ENCODE peak calls at places on chromosomes 13 and 19, in nine cellular contexts. P is HFF-Myc, J is transverse colon, V is pancreas, B is cardiac fibroblast, Z is fibroblast of pulmonary artery, Y is astrocyte, R is dorsolateral prefrontal cortex, T is PC-9. D is an unnamed sample.
A peak's percentile ranks its signal among the peaks of the same experiment; 100 is the strongest.

GRCh38 chr19:639251-640155 is at the start of gene FGF22:
- DNase-seq in J (peak; percentile 97), V (peak; percentile 89), P (no peak), Z (peak; percentile 81), T (peak; percentile 72), B (peak; percentile 90), Y (peak; percentile 65), R (peak; percentile 92), D (peak; percentile 96)

GRCh38 chr13:96052655-96053002 is 572 bp downstream of the UGGT2 start:
- DNase-seq in J (no peak), V (no peak), P (no peak), T (peak; percentile 63), Z (peak; percentile 72), B (peak; percentile 60), Y (peak; percentile 70), R (no peak), D (peak; percentile 71)

GRCh38 chr13:66915596-66916185 is 314.4 kb downstream of the PCDH9 start:
- DNase-seq in J (no peak), Z (peak; percentile 61), P (no peak), T (no peak), V (no peak), Y (peak; percentile 54), R (no peak), B (peak; percentile 39), D (peak; percentile 48)

GRCh38 chr19:15934332-15935078 is at the start of gene CYP4F11:
- DNase-seq in Y (no peak), V (peak; percentile 88), B (peak; percentile 5), Z (no peak), R (peak; percentile 35), J (peak; percentile 95), P (no peak), T (peak; percentile 96), D (peak; percentile 50)

GRCh38 chr13:28147489-28147888 is 9.1 kb downstream of the PAN3 start:
- DNase-seq in J (no peak), V (no peak), T (peak; percentile 49), Z (peak; percentile 8), R (no peak), P (no peak), B (no peak), Y (no peak), D (peak; percentile 61)

GRCh38 chr19:39494661-39495060 is 4.1 kb upstream of the DLL3 start:
- DNase-seq in B (no peak), R (no peak), V (no peak), P (no peak), Y (no peak), T (no peak), J (no peak), Z (no peak), D (no peak)

GRCh38 chr13:36904219-36904618 is 15.8 kb downstream of the SMAD9 start:
- DNase-seq in Y (no peak), V (no peak), B (no peak), R (no peak), T (no peak), Z (no peak), J (peak; percentile 27), P (no peak), D (no peak)

GRCh38 chr13:43058836-43059235 is 35.5 kb downstream of the DNAJC15 start:
- DNase-seq in V (no peak), Y (peak; percentile 38), T (no peak), P (no peak), R (no peak), B (peak; percentile 62), J (no peak), Z (peak; percentile 30), D (no peak)

GRCh38 chr19:43633520-43633919 is 6.1 kb downstream of the CADM4 start:
- DNase-seq in Y (no peak), P (no peak), R (no peak), T (no peak), J (no peak), V (no peak), B (no peak), Z (no peak), D (no peak)

GRCh38 chr19:43636121-43636683 is 3.4 kb downstream of the CADM4 start:
- DNase-seq in T (no peak), Z (no peak), P (no peak), Y (peak; percentile 27), R (no peak), B (no peak), V (no peak), J (no peak), D (no peak)

GRCh38 chr19:43634068-43634467 is 5.6 kb downstream of the CADM4 start:
- DNase-seq in J (no peak), T (no peak), P (no peak), Z (no peak), B (no peak), V (no peak), Y (no peak), R (no peak), D (peak; percentile 62)

GRCh38 chr19:43634877-43635560 is 4.6 kb downstream of the CADM4 start:
- DNase-seq in P (no peak), Y (no peak), J (no peak), T (no peak), V (no peak), R (peak; percentile 51), B (peak; percentile 29), Z (peak; percentile 24), D (no peak)

DNA sequence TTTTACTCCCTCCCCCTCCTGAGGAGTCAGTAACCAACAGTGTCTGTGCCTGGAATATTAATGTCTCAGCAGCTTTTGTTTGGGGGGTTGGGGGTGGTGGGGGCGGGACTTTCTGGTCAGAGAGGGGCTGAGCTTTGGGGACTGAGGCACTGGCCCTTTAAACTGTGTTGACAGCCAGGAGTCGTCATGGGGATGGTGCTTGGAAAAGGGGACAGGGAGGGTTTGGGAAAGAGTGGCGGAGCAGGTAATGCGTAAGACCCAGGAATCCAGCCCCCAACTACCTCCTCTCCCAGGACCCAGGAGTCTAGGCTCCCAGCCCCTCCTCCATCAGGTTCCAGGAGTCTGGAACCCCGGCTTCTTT is 5.2 kb downstream of the CADM4 start:
- DNase-seq in B (no peak), J (no peak), Z (no peak), P (no peak), V (no peak), R (no peak), Y (no peak), T (no peak), D (no peak)
- H3K4me3 ChIP-seq in B (no peak overlapping the region), J (peak overlapping the region; percentile 4), Z (no peak overlapping the region), P (no peak overlapping the region), V (no peak overlapping the region), R (peak overlapping the region; percentile 59), Y (no peak overlapping the region), T (no peak overlapping the region), D (no peak overlapping the region)

DNA sequence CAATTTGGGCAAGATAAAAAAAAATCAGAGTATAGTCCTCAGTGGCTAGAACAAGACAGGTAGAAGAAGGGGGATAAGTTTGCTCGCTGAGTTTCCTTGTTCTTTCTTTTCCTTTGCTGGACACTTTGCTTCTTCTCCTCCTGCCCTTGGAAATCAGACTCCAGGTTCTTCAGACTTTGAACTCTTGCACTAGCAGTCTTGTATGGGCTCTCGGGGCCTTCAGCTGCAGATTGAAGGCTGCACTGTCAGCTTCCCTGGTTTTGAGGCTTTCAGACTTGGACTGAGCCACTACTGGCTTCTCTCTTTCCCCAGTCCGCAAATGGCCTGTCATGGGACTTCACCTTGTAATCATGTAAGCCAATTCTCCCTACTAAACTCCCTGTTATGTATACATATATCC is 379.8 kb downstream of the NDFIP2 start:
- DNase-seq in B (no peak), P (no peak), R (no peak), J (no peak), V (no peak), Y (no peak), Z (no peak), T (no peak), D (no peak)
- H3K4me3 ChIP-seq in B (no peak overlapping the region), P (no peak overlapping the region), R (no peak overlapping the region), J (no peak overlapping the region), V (no peak overlapping the region), Y (no peak overlapping the region), Z (no peak overlapping the region), T (no peak overlapping the region), D (no peak overlapping the region)

GRCh38 chr19:30444686-30445232 is 72.6 kb downstream of the ZNF536 start:
- DNase-seq in P (no peak), Y (no peak), R (no peak), J (no peak), T (no peak), V (no peak), B (no peak), Z (no peak), D (no peak)

GRCh38 chr19:30445385-30445784 is 73.2 kb downstream of the ZNF536 start:
- DNase-seq in P (no peak), Z (no peak), V (no peak), T (no peak), Y (no peak), B (no peak), R (no peak), J (no peak), D (no peak)

GRCh38 chr19:30447276-30447870 is 75.2 kb downstream of the ZNF536 start:
- DNase-seq in P (no peak), B (no peak), Z (no peak), R (no peak), T (no peak), V (no peak), Y (peak; percentile 6), J (no peak), D (no peak)

GRCh38 chr19:30448386-30449130 is 76.4 kb downstream of the ZNF536 start:
- DNase-seq in J (no peak), Y (no peak), R (no peak), P (no peak), Z (no peak), T (no peak), B (no peak), V (no peak), D (no peak)

GRCh38 chr19:30446844-30447243 is 74.7 kb downstream of the ZNF536 start:
- DNase-seq in J (no peak), Y (no peak), B (no peak), T (no peak), Z (no peak), R (no peak), V (no peak), P (no peak), D (no peak)
- H3K4me3 ChIP-seq in J (no peak overlapping the region), Y (no peak overlapping the region), B (no peak overlapping the region), T (no peak overlapping the region), Z (no peak overlapping the region), R (no peak overlapping the region), V (no peak overlapping the region), P (no peak overlapping the region), D (no peak overlapping the region)

GRCh38 chr13:33323766-33324525 is 38.4 kb upstream of the STARD13 start:
- DNase-seq in Y (peak; percentile 20), P (no peak), J (no peak), T (no peak), B (peak; percentile 61), R (no peak), V (no peak), Z (peak; percentile 42), D (no peak)

GRCh38 chr13:33322965-33323668 is 37.6 kb upstream of the STARD13 start:
- DNase-seq in P (no peak), Z (no peak), V (no peak), R (no peak), B (no peak), Y (no peak), J (no peak), T (no peak), D (no peak)

GRCh38 chr13:33319859-33320258 is 34.3 kb upstream of the STARD13 start:
- DNase-seq in Y (no peak), T (no peak), Z (no peak), R (no peak), V (no peak), J (no peak), P (no peak), B (no peak), D (no peak)

GRCh38 chr13:33321686-33322473 is 36.3 kb upstream of the STARD13 start:
- DNase-seq in Y (no peak), V (no peak), J (no peak), R (no peak), P (no peak), T (no peak), Z (peak; percentile 71), B (peak; percentile 54), D (no peak)

GRCh38 chr13:33322474-33322827 is 36.9 kb upstream of the STARD13 start:
- DNase-seq in R (no peak), B (peak; percentile 85), Y (no peak), Z (peak; percentile 88), V (no peak), P (no peak), T (no peak), J (peak; percentile 24), D (no peak)
- H3K4me3 ChIP-seq in R (peak overlapping the region; percentile 3), B (peak overlapping the region; percentile 37), Y (no peak overlapping the region), Z (peak overlapping the region; percentile 36), V (no peak overlapping the region), P (no peak overlapping the region), T (no peak overlapping the region), J (no peak overlapping the region), D (no peak overlapping the region)